ENCODE peak calls at places on chromosomes 11 and 22, in six cellular contexts. One of them, this sample, is unnamed.

GRCh38 chr11:14905104-14906033 is 13.3 kb upstream of the CYP2R1 start:
- DNase-seq in EL: peak; percentile 30
- DNase-seq in activated T-helper 1 cell treated with anti-CD3 and anti-CD28 coated beads, Interleukin-2, amount 50 U/mL, for 16 hours: peak; percentile 58
- DNase-seq in GM03348: peak; percentile 26
- DNase-seq in activated CD4-positive, alpha-beta T cell treated with anti-CD3 and anti-CD28 coated beads for 1 hour: peak; percentile 50
- DNase-seq in activated CD8-positive, alpha-beta memory T cell treated with anti-CD3 and anti-CD28 coated beads, Interleukin-2, amount 10 ng/mL, durations not matched to agents 7 days and 5 days: peak; percentile 90
- DNase-seq in this sample: peak; percentile 42

GRCh38 chr11:2270322-2271076 is at the start of gene ASCL2:
- DNase-seq in EL: no peak
- DNase-seq in activated T-helper 1 cell treated with anti-CD3 and anti-CD28 coated beads, Interleukin-2, amount 50 U/mL, for 16 hours: no peak
- DNase-seq in GM03348: peak; percentile 10
- DNase-seq in activated CD4-positive, alpha-beta T cell treated with anti-CD3 and anti-CD28 coated beads for 1 hour: no peak
- DNase-seq in activated CD8-positive, alpha-beta memory T cell treated with anti-CD3 and anti-CD28 coated beads, Interleukin-2, amount 10 ng/mL, durations not matched to agents 7 days and 5 days: peak; percentile 33
- DNase-seq in this sample: peak; percentile 14

GRCh38 chr11:71979582-71979981 is 19.1 kb upstream of the IL18BP start:
- DNase-seq in EL: no peak
- DNase-seq in activated T-helper 1 cell treated with anti-CD3 and anti-CD28 coated beads, Interleukin-2, amount 50 U/mL, for 16 hours: no peak
- DNase-seq in GM03348: no peak
- DNase-seq in activated CD4-positive, alpha-beta T cell treated with anti-CD3 and anti-CD28 coated beads for 1 hour: no peak
- DNase-seq in activated CD8-positive, alpha-beta memory T cell treated with anti-CD3 and anti-CD28 coated beads, Interleukin-2, amount 10 ng/mL, durations not matched to agents 7 days and 5 days: no peak
- DNase-seq in this sample: no peak

GRCh38 chr11:106088896-106089295 is 11.4 kb downstream of the AASDHPPT start:
- DNase-seq in EL: peak; percentile 52
- DNase-seq in activated T-helper 1 cell treated with anti-CD3 and anti-CD28 coated beads, Interleukin-2, amount 50 U/mL, for 16 hours: no peak
- DNase-seq in GM03348: no peak
- DNase-seq in activated CD4-positive, alpha-beta T cell treated with anti-CD3 and anti-CD28 coated beads for 1 hour: no peak
- DNase-seq in activated CD8-positive, alpha-beta memory T cell treated with anti-CD3 and anti-CD28 coated beads, Interleukin-2, amount 10 ng/mL, durations not matched to agents 7 days and 5 days: no peak
- DNase-seq in this sample: no peak

GRCh38 chr22:37676691-37677627 is 1.5 kb downstream of the LGALS1 start:
- DNase-seq in EL: peak; percentile 99
- DNase-seq in activated T-helper 1 cell treated with anti-CD3 and anti-CD28 coated beads, Interleukin-2, amount 50 U/mL, for 16 hours: peak; percentile 90
- DNase-seq in GM03348: peak; percentile 91
- DNase-seq in activated CD4-positive, alpha-beta T cell treated with anti-CD3 and anti-CD28 coated beads for 1 hour: peak; percentile 91
- DNase-seq in activated CD8-positive, alpha-beta memory T cell treated with anti-CD3 and anti-CD28 coated beads, Interleukin-2, amount 10 ng/mL, durations not matched to agents 7 days and 5 days: peak; percentile 96
- DNase-seq in this sample: peak; percentile 86

GRCh38 chr11:10255388-10256125 is 38.5 kb downstream of the SBF2 start:
- DNase-seq in EL: no peak
- DNase-seq in activated T-helper 1 cell treated with anti-CD3 and anti-CD28 coated beads, Interleukin-2, amount 50 U/mL, for 16 hours: no peak
- DNase-seq in GM03348: no peak
- DNase-seq in activated CD4-positive, alpha-beta T cell treated with anti-CD3 and anti-CD28 coated beads for 1 hour: no peak
- DNase-seq in activated CD8-positive, alpha-beta memory T cell treated with anti-CD3 and anti-CD28 coated beads, Interleukin-2, amount 10 ng/mL, durations not matched to agents 7 days and 5 days: no peak
- DNase-seq in this sample: no peak

GRCh38 chr11:96033569-96033968 is 109.7 kb upstream of the MTMR2 start:
- DNase-seq in EL: no peak
- DNase-seq in activated T-helper 1 cell treated with anti-CD3 and anti-CD28 coated beads, Interleukin-2, amount 50 U/mL, for 16 hours: no peak
- DNase-seq in GM03348: no peak
- DNase-seq in activated CD4-positive, alpha-beta T cell treated with anti-CD3 and anti-CD28 coated beads for 1 hour: no peak
- DNase-seq in activated CD8-positive, alpha-beta memory T cell treated with anti-CD3 and anti-CD28 coated beads, Interleukin-2, amount 10 ng/mL, durations not matched to agents 7 days and 5 days: no peak
- DNase-seq in this sample: no peak

GRCh38 chr11:94727766-94728165 is 40.4 kb upstream of the AMOTL1 start:
- DNase-seq in EL: no peak
- DNase-seq in activated T-helper 1 cell treated with anti-CD3 and anti-CD28 coated beads, Interleukin-2, amount 50 U/mL, for 16 hours: no peak
- DNase-seq in GM03348: no peak
- DNase-seq in activated CD4-positive, alpha-beta T cell treated with anti-CD3 and anti-CD28 coated beads for 1 hour: no peak
- DNase-seq in activated CD8-positive, alpha-beta memory T cell treated with anti-CD3 and anti-CD28 coated beads, Interleukin-2, amount 10 ng/mL, durations not matched to agents 7 days and 5 days: no peak
- DNase-seq in this sample: no peak

GRCh38 chr22:19042285-19043110 is 79.7 kb downstream of the DGCR2 start:
- DNase-seq in EL: no peak
- DNase-seq in activated T-helper 1 cell treated with anti-CD3 and anti-CD28 coated beads, Interleukin-2, amount 50 U/mL, for 16 hours: no peak
- DNase-seq in GM03348: no peak
- DNase-seq in activated CD4-positive, alpha-beta T cell treated with anti-CD3 and anti-CD28 coated beads for 1 hour: no peak
- DNase-seq in activated CD8-positive, alpha-beta memory T cell treated with anti-CD3 and anti-CD28 coated beads, Interleukin-2, amount 10 ng/mL, durations not matched to agents 7 days and 5 days: no peak
- DNase-seq in this sample: no peak

GRCh38 chr11:7457211-7457610 is 28.1 kb upstream of the OLFML1 start:
- DNase-seq in EL: peak; percentile 77
- DNase-seq in activated T-helper 1 cell treated with anti-CD3 and anti-CD28 coated beads, Interleukin-2, amount 50 U/mL, for 16 hours: no peak
- DNase-seq in GM03348: peak; percentile 18
- DNase-seq in activated CD4-positive, alpha-beta T cell treated with anti-CD3 and anti-CD28 coated beads for 1 hour: no peak
- DNase-seq in activated CD8-positive, alpha-beta memory T cell treated with anti-CD3 and anti-CD28 coated beads, Interleukin-2, amount 10 ng/mL, durations not matched to agents 7 days and 5 days: no peak
- DNase-seq in this sample: peak; percentile 67

This sample was measured in AG20443.